ENCODE peak calls at places on chromosomes 3 and 15, in ten cellular contexts. T is endothelial cell, I is NCI-H2081, P is dorsolateral prefrontal cortex, D is pancreas, V is NCI-H1694, L is fibroblast of lung, Y is NCI-H748 treated with DMSO at 0.1 percent for 48 hours, U is Caki2, J is BJ. W is an unnamed sample.

GRCh38 chr3:171797265-171797679 is 13.0 kb downstream of the PLD1 start:
- DNase-seq in T (no peak), V (no peak), P (no peak), J (no peak), I (no peak), D (no peak), Y (no peak), L (no peak), U (peak; percentile 48), W (no peak)

GRCh38 chr3:63706321-63707085 is 54.0 kb downstream of the SNTN start:
- DNase-seq in J (no peak), U (peak; percentile 23), P (no peak), Y (no peak), D (no peak), T (no peak), L (no peak), I (no peak), V (no peak), W (no peak)

GRCh38 chr3:8488877-8489865 is 12.5 kb upstream of the LMCD1 start:
- DNase-seq in U (no peak), J (no peak), L (peak; percentile 43), Y (no peak), D (no peak), P (no peak), T (no peak), I (no peak), V (no peak), W (peak; percentile 47)

GRCh38 chr3:52253314-52254260 is 8.0 kb downstream of the PPM1M start:
- DNase-seq in Y (no peak), V (no peak), U (no peak), J (no peak), T (no peak), I (no peak), P (no peak), L (no peak), D (no peak), W (no peak)

GRCh38 chr3:12963869-12964712 is 109.1 kb downstream of the IQSEC1 start:
- DNase-seq in U (no peak), Y (no peak), L (peak; percentile 60), D (no peak), I (peak; percentile 61), P (no peak), T (no peak), V (no peak), J (no peak), W (no peak)

GRCh38 chr3:30611613-30612421 is 5.4 kb downstream of the TGFBR2 start:
- DNase-seq in V (no peak), U (peak; percentile 73), P (no peak), T (no peak), I (no peak), Y (no peak), D (no peak), J (no peak), L (no peak), W (no peak)

GRCh38 chr3:115697263-115698053 is 74.1 kb downstream of the GAP43 start:
- DNase-seq in U (no peak), Y (no peak), I (no peak), D (no peak), J (no peak), V (no peak), L (no peak), P (no peak), T (no peak), W (no peak)

GRCh38 chr3:167228135-167228534 is 152.0 kb downstream of the ZBBX start:
- DNase-seq in Y (no peak), P (no peak), I (no peak), T (no peak), U (no peak), D (no peak), J (no peak), L (peak; percentile 25), V (no peak), W (no peak)

GRCh38 chr3:192827208-192827607 is 90.4 kb downstream of the MB21D2 start:
- DNase-seq in U (no peak), Y (no peak), V (no peak), T (no peak), J (no peak), D (no peak), I (peak; percentile 14), L (no peak), P (no peak), W (no peak)

GRCh38 chr3:56783644-56784451 is 17.9 kb downstream of the ARHGEF3 start:
- DNase-seq in U (peak; percentile 26), D (no peak), T (no peak), L (peak; percentile 88), I (peak; percentile 81), Y (peak; percentile 86), J (peak; percentile 66), V (no peak), P (no peak), W (no peak)

GRCh38 chr15:44447772-44448376 is 20.4 kb downstream of the CTDSPL2 start:
- DNase-seq in Y (no peak), D (peak; percentile 34), P (no peak), L (no peak), U (no peak), V (no peak), T (no peak), I (no peak), J (no peak), W (no peak)

GRCh38 chr15:90044191-90044590 is 43.1 kb downstream of the ZNF710 start:
- DNase-seq in J (no peak), V (no peak), U (no peak), P (no peak), I (no peak), Y (no peak), T (no peak), D (no peak), L (no peak), W (no peak)

W was measured in HAP-1.